ENCODE peak calls at places on chromosomes 16 and 17, in eight cellular contexts. One of them, this sample, is unnamed.

GRCh38 chr17:47730681-47731080 is 2.4 kb upstream of the TBX21 start:
- DNase-seq in tibial nerve: no peak
- DNase-seq in H9: peak; percentile 17
- DNase-seq in GM23338: no peak
- DNase-seq in RWPE1: no peak
- DNase-seq in thoracic aorta: no peak
- DNase-seq in heart left ventricle: no peak
- DNase-seq in pancreas: no peak
- DNase-seq in this sample: no peak

GRCh38 chr17:76174072-76174471 is 33.0 kb upstream of the FOXJ1 start:
- DNase-seq in GM23338: no peak
- DNase-seq in heart left ventricle: no peak
- DNase-seq in pancreas: no peak
- DNase-seq in H9: no peak
- DNase-seq in thoracic aorta: no peak
- DNase-seq in RWPE1: no peak
- DNase-seq in tibial nerve: no peak
- DNase-seq in this sample: no peak

GRCh38 chr16:50474138-50474537 is 74.1 kb upstream of the NKD1 start:
- DNase-seq in GM23338: no peak
- DNase-seq in pancreas: no peak
- DNase-seq in H9: no peak
- DNase-seq in tibial nerve: no peak
- DNase-seq in RWPE1: no peak
- DNase-seq in heart left ventricle: no peak
- DNase-seq in thoracic aorta: no peak
- DNase-seq in this sample: no peak

GRCh38 chr16:49048557-49048956 is 233.1 kb downstream of the CBLN1 start:
- DNase-seq in GM23338: no peak
- DNase-seq in tibial nerve: no peak
- DNase-seq in heart left ventricle: no peak
- DNase-seq in RWPE1: peak; percentile 19
- DNase-seq in H9: no peak
- DNase-seq in thoracic aorta: no peak
- DNase-seq in pancreas: no peak
- DNase-seq in this sample: peak; percentile 89

GRCh38 chr16:90008708-90009145 is 10.5 kb downstream of the DBNDD1 start:
- DNase-seq in RWPE1: no peak
- DNase-seq in heart left ventricle: no peak
- DNase-seq in H9: no peak
- DNase-seq in GM23338: no peak
- DNase-seq in tibial nerve: no peak
- DNase-seq in pancreas: no peak
- DNase-seq in thoracic aorta: no peak
- DNase-seq in this sample: no peak

GRCh38 chr17:9241371-9241712 is 220.0 kb downstream of the NTN1 start:
- DNase-seq in thoracic aorta: no peak
- DNase-seq in GM23338: no peak
- DNase-seq in H9: no peak
- DNase-seq in RWPE1: no peak
- DNase-seq in tibial nerve: no peak
- DNase-seq in pancreas: no peak
- DNase-seq in heart left ventricle: peak; percentile 75
- DNase-seq in this sample: no peak

GRCh38 chr17:30093463-30094147 is 23.0 kb upstream of the NSRP1 start:
- DNase-seq in GM23338: peak; percentile 89
- DNase-seq in heart left ventricle: no peak
- DNase-seq in RWPE1: peak; percentile 82
- DNase-seq in H9: peak; percentile 81
- DNase-seq in thoracic aorta: no peak
- DNase-seq in pancreas: no peak
- DNase-seq in tibial nerve: no peak
- DNase-seq in this sample: peak; percentile 78

GRCh38 chr17:75778861-75779249 is 5.8 kb upstream of the UNK start:
- DNase-seq in heart left ventricle: no peak
- DNase-seq in pancreas: no peak
- DNase-seq in thoracic aorta: no peak
- DNase-seq in tibial nerve: no peak
- DNase-seq in RWPE1: no peak
- DNase-seq in H9: peak; percentile 75
- DNase-seq in GM23338: peak; percentile 79
- DNase-seq in this sample: no peak

GRCh38 chr17:9890124-9890523 is 14.9 kb downstream of the RCVRN start:
- DNase-seq in tibial nerve: no peak
- DNase-seq in GM23338: peak; percentile 88
- DNase-seq in RWPE1: peak; percentile 60
- DNase-seq in heart left ventricle: no peak
- DNase-seq in thoracic aorta: no peak
- DNase-seq in H9: peak; percentile 95
- DNase-seq in pancreas: no peak
- DNase-seq in this sample: no peak

GRCh38 chr17:30443721-30444120 is 33.5 kb upstream of the GOSR1 start:
- DNase-seq in pancreas: no peak
- DNase-seq in GM23338: no peak
- DNase-seq in heart left ventricle: no peak
- DNase-seq in RWPE1: no peak
- DNase-seq in thoracic aorta: no peak
- DNase-seq in H9: no peak
- DNase-seq in tibial nerve: no peak
- DNase-seq in this sample: no peak

GRCh38 chr16:66580605-66581209 is 1.4 kb downstream of the CMTM2 start:
- DNase-seq in H9: no peak
- DNase-seq in thoracic aorta: no peak
- DNase-seq in pancreas: no peak
- DNase-seq in RWPE1: peak; percentile 82
- DNase-seq in heart left ventricle: no peak
- DNase-seq in GM23338: peak; percentile 65
- DNase-seq in tibial nerve: no peak
- DNase-seq in this sample: peak; percentile 34

GRCh38 chr17:17509601-17510425 is 13.6 kb upstream of the RASD1 start:
- DNase-seq in heart left ventricle: no peak
- DNase-seq in H9: no peak
- DNase-seq in pancreas: no peak
- DNase-seq in thoracic aorta: no peak
- DNase-seq in GM23338: no peak
- DNase-seq in tibial nerve: no peak
- DNase-seq in RWPE1: no peak
- DNase-seq in this sample: no peak

GRCh38 chr17:59498421-59499307 is 66.7 kb upstream of the DHX40 start:
- DNase-seq in tibial nerve: no peak
- DNase-seq in RWPE1: no peak
- DNase-seq in H9: no peak
- DNase-seq in GM23338: no peak
- DNase-seq in pancreas: no peak
- DNase-seq in heart left ventricle: no peak
- DNase-seq in thoracic aorta: no peak
- DNase-seq in this sample: no peak

GRCh38 chr17:41518789-41519449 is at the start of gene KRT15:
- DNase-seq in heart left ventricle: no peak
- DNase-seq in RWPE1: peak; percentile 80
- DNase-seq in tibial nerve: no peak
- DNase-seq in GM23338: no peak
- DNase-seq in thoracic aorta: no peak
- DNase-seq in pancreas: no peak
- DNase-seq in H9: no peak
- DNase-seq in this sample: no peak

GRCh38 chr17:38748329-38749221 is at the start of gene PCGF2:
- DNase-seq in tibial nerve: peak; percentile 94
- DNase-seq in pancreas: peak; percentile 93
- DNase-seq in RWPE1: peak; percentile 85
- DNase-seq in heart left ventricle: peak; percentile 96
- DNase-seq in thoracic aorta: peak; percentile 94
- DNase-seq in H9: peak; percentile 98
- DNase-seq in GM23338: peak; percentile 98
- DNase-seq in this sample: peak; percentile 99

GRCh38 chr16:16006650-16007049 is 57.2 kb downstream of the ABCC1 start:
- DNase-seq in heart left ventricle: no peak
- DNase-seq in pancreas: no peak
- DNase-seq in tibial nerve: no peak
- DNase-seq in thoracic aorta: no peak
- DNase-seq in RWPE1: no peak
- DNase-seq in H9: no peak
- DNase-seq in GM23338: no peak
- DNase-seq in this sample: no peak

GRCh38 chr16:84045818-84046470 is 3.3 kb upstream of the SLC38A8 start:
- DNase-seq in thoracic aorta: no peak
- DNase-seq in GM23338: no peak
- DNase-seq in pancreas: no peak
- DNase-seq in heart left ventricle: no peak
- DNase-seq in tibial nerve: no peak
- DNase-seq in H9: no peak
- DNase-seq in RWPE1: no peak
- DNase-seq in this sample: no peak

DNA sequence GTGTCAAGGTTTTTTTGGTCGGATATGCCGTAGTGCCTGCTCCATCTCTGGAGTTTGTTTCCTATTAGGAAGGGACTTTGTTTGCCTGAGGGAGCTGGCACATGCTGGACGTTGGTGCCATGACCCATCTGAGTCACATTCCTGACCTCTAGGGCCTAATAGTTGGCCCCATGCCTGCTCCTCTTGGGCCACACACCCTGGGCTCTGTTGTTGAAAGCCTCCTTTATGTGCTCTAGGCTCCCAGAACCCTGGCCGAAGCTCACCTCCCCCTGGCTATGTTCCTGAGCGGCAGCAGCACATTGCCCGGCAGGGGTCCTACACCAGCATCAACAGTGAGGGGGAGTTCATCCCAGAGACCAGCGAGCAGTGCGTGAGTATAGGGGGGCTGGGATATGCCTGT is 18.4 kb downstream of the LIMD2 start:
- DNase-seq in pancreas: no peak
- DNase-seq in RWPE1: no peak
- DNase-seq in H9: no peak
- DNase-seq in heart left ventricle: no peak
- DNase-seq in GM23338: peak; percentile 33
- DNase-seq in tibial nerve: no peak
- DNase-seq in thoracic aorta: no peak
- DNase-seq in this sample: no peak
- H3K27ac ChIP-seq in pancreas: no peak overlapping the region
- H3K27ac ChIP-seq in RWPE1: no peak overlapping the region
- H3K27ac ChIP-seq in H9: no peak overlapping the region
- H3K27ac ChIP-seq in heart left ventricle: no peak overlapping the region
- H3K27ac ChIP-seq in GM23338: no peak overlapping the region
- H3K27ac ChIP-seq in tibial nerve: peak overlapping the region; percentile 45
- H3K27ac ChIP-seq in thoracic aorta: no peak overlapping the region
- H3K27ac ChIP-seq in this sample: no peak overlapping the region

GRCh38 chr16:85576944-85577343 is 36.2 kb upstream of the GSE1 start:
- DNase-seq in heart left ventricle: no peak
- DNase-seq in RWPE1: no peak
- DNase-seq in pancreas: no peak
- DNase-seq in H9: no peak
- DNase-seq in tibial nerve: no peak
- DNase-seq in GM23338: no peak
- DNase-seq in thoracic aorta: no peak
- DNase-seq in this sample: no peak
- H3K27ac ChIP-seq in heart left ventricle: no peak overlapping the region
- H3K27ac ChIP-seq in RWPE1: no peak overlapping the region
- H3K27ac ChIP-seq in pancreas: no peak overlapping the region
- H3K27ac ChIP-seq in H9: no peak overlapping the region
- H3K27ac ChIP-seq in tibial nerve: no peak overlapping the region
- H3K27ac ChIP-seq in GM23338: no peak overlapping the region
- H3K27ac ChIP-seq in thoracic aorta: no peak overlapping the region
- H3K27ac ChIP-seq in this sample: no peak overlapping the region

GRCh38 chr16:68285683-68286082 is 21.4 kb downstream of the SLC7A6 start:
- DNase-seq in thoracic aorta: no peak
- DNase-seq in GM23338: no peak
- DNase-seq in heart left ventricle: no peak
- DNase-seq in RWPE1: no peak
- DNase-seq in pancreas: no peak
- DNase-seq in H9: no peak
- DNase-seq in tibial nerve: no peak
- DNase-seq in this sample: no peak

GRCh38 chr16:68287276-68288251 is 23.2 kb downstream of the SLC7A6OS start:
- DNase-seq in RWPE1: peak; percentile 62
- DNase-seq in thoracic aorta: peak; percentile 54
- DNase-seq in H9: no peak
- DNase-seq in tibial nerve: peak; percentile 78
- DNase-seq in heart left ventricle: peak; percentile 89
- DNase-seq in pancreas: no peak
- DNase-seq in GM23338: no peak
- DNase-seq in this sample: no peak

GRCh38 chr16:68288252-68288650 is 22.5 kb downstream of the SLC7A6OS start:
- DNase-seq in heart left ventricle: no peak
- DNase-seq in thoracic aorta: no peak
- DNase-seq in GM23338: no peak
- DNase-seq in RWPE1: no peak
- DNase-seq in H9: no peak
- DNase-seq in pancreas: no peak
- DNase-seq in tibial nerve: no peak
- DNase-seq in this sample: no peak

GRCh38 chr16:68284847-68285246 is 20.5 kb downstream of the SLC7A6 start:
- DNase-seq in thoracic aorta: no peak
- DNase-seq in heart left ventricle: no peak
- DNase-seq in RWPE1: no peak
- DNase-seq in pancreas: no peak
- DNase-seq in H9: no peak
- DNase-seq in tibial nerve: no peak
- DNase-seq in GM23338: no peak
- DNase-seq in this sample: no peak

DNA sequence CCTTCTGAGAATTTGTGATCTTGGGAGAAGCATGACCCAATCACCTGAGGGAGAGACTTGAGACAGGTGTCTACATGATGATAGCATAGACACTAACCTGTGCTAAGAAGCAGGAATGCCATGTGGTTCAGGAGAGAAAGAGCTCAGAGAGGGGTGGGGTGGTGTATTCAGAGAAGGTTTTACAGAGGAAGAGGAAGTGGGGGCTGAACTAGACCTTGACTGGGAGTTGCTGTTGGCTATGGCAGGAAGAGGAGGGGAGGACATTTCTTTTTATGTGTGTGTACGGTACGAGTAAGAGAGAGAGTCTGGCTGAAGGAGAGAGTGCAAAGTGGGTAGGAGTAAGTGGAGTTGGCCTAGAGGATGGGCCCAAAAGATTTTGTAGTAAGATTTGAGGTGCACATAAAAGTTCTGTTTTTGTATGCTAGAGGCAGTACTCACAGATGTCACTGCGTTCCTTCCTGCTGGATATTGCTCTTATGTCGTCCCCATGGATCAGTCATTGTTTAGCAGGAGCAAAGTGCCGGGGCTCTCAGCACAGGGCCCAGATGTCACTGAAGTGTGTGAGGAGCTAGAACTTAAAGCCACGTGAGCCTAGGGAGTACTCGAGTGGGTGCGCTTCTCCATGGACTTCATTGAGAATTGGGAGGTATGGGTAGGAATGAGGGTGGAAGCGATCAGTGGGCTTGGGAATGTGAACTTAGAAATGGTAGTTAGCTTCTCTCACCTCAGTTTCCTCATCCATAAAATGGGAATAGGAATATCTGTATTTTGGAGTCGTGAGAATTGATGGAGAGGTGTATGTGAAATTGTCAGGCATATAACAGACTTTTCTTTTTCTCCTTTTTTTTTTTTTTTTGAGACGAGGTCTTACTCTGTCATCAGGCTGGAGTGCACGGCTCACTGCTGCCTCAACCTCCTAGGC is 22.1 kb downstream of the SLC7A6 start:
- DNase-seq in thoracic aorta: no peak
- DNase-seq in pancreas: no peak
- DNase-seq in GM23338: no peak
- DNase-seq in RWPE1: no peak
- DNase-seq in H9: no peak
- DNase-seq in heart left ventricle: no peak
- DNase-seq in tibial nerve: no peak
- DNase-seq in this sample: no peak
- H3K27ac ChIP-seq in thoracic aorta: peak overlapping the region; percentile 79
- H3K27ac ChIP-seq in pancreas: no peak overlapping the region
- H3K27ac ChIP-seq in GM23338: no peak overlapping the region
- H3K27ac ChIP-seq in RWPE1: no peak overlapping the region
- H3K27ac ChIP-seq in H9: no peak overlapping the region
- H3K27ac ChIP-seq in heart left ventricle: peak overlapping the region; percentile 77
- H3K27ac ChIP-seq in tibial nerve: no peak overlapping the region
- H3K27ac ChIP-seq in this sample: no peak overlapping the region

GRCh38 chr17:81672954-81673353 is 6.4 kb downstream of the CCDC137 start:
- DNase-seq in tibial nerve: no peak
- DNase-seq in GM23338: no peak
- DNase-seq in pancreas: no peak
- DNase-seq in heart left ventricle: no peak
- DNase-seq in thoracic aorta: no peak
- DNase-seq in RWPE1: no peak
- DNase-seq in H9: no peak
- DNase-seq in this sample: no peak
- H3K27ac ChIP-seq in tibial nerve: no peak overlapping the region
- H3K27ac ChIP-seq in GM23338: no peak overlapping the region
- H3K27ac ChIP-seq in pancreas: no peak overlapping the region
- H3K27ac ChIP-seq in heart left ventricle: no peak overlapping the region
- H3K27ac ChIP-seq in thoracic aorta: no peak overlapping the region
- H3K27ac ChIP-seq in RWPE1: peak overlapping the region; percentile 51
- H3K27ac ChIP-seq in H9: no peak overlapping the region
- H3K27ac ChIP-seq in this sample: no peak overlapping the region

This sample was measured in esophagus muscularis mucosa.